ENCODE peak calls at places on chromosomes 6 and 20, in six cellular contexts. U is left ventricle myocardium inferior, P is right lobe of liver, A is transverse colon, K is hepatocyte, M is heart right ventricle. Y is an unnamed sample. For H3K27me3, the result is how much of the 10 kb centered on the place peaks cover.

GRCh38 chr20:53981752-53982437 is 88.5 kb downstream of the BCAS1 start:
- DNase-seq in U (no peak), P (no peak), A (no peak), K (no peak), M (no peak), Y (peak)

GRCh38 chr6:166489301-166490155 is 97.0 kb downstream of the RAMACL start:
- DNase-seq in U (peak), P (no peak), A (no peak), K (no peak), M (no peak), Y (no peak)

GRCh38 chr20:37839432-37839827 is 63.5 kb upstream of the VSTM2L start:
- DNase-seq in U (no peak), P (no peak), A (no peak), K (no peak), M (no peak), Y (no peak)

GRCh38 chr6:142947702-142948480 is 2.9 kb upstream of the HIVEP2 start:
- DNase-seq in U (no peak), P (no peak), A (no peak), K (no peak), M (no peak), Y (no peak)

GRCh38 chr6:22082278-22082677 is 214.6 kb downstream of the PRL start:
- DNase-seq in U (no peak), P (no peak), A (no peak), K (no peak), M (no peak), Y (no peak)

GRCh38 chr6:106754215-106754614 is 124.8 kb downstream of the QRSL1 start:
- DNase-seq in U (no peak), P (no peak), A (no peak), K (no peak), M (no peak), Y (no peak)

GRCh38 chr20:63509088-63509564 is 10.2 kb upstream of the EEF1A2 start:
- DNase-seq in U (no peak), P (peak), A (no peak), K (no peak), M (no peak), Y (no peak)

GRCh38 chr6:168130683-168131371 is 51.8 kb upstream of the FRMD1 start:
- DNase-seq in U (no peak), P (no peak), A (no peak), K (no peak), M (no peak), Y (no peak)

GRCh38 chr6:25601797-25602679 is 50.0 kb upstream of the SCGN start:
- DNase-seq in U (no peak), P (no peak), A (no peak), K (peak), M (no peak), Y (no peak)

GRCh38 chr6:42296614-42297013 is 79.0 kb upstream of the MRPS10 start:
- DNase-seq in U (no peak), P (no peak), A (no peak), K (no peak), M (no peak), Y (no peak)

GRCh38 chr20:23161244-23161875 is 75.2 kb upstream of the CD93 start:
- DNase-seq in U (no peak), P (peak), A (no peak), K (no peak), M (no peak), Y (peak)

GRCh38 chr6:42041131-42042055 is 8.9 kb upstream of the TAF8 start:
- DNase-seq in U (peak), P (no peak), A (no peak), K (no peak), M (peak), Y (no peak)

GRCh38 chr20:35942243-35942642 is 12.1 kb downstream of the SCAND1 start:
- DNase-seq in U (no peak), P (no peak), A (no peak), K (no peak), M (no peak), Y (no peak)

GRCh38 chr6:14681699-14682487 is 564.0 kb upstream of the JARID2 start:
- DNase-seq in U (no peak), P (no peak), A (no peak), K (no peak), M (no peak), Y (no peak)

GRCh38 chr6:29146154-29146553 is 24.6 kb upstream of the OR2J2 start:
- DNase-seq in U (no peak), P (no peak), A (no peak), K (no peak), M (no peak), Y (no peak)

GRCh38 chr6:43368517-43369160 is 808 bp downstream of the ZNF318 start:
- DNase-seq in U (peak), P (peak), A (peak), K (peak), M (peak), Y (peak)

GRCh38 chr6:50720623-50721022 is 7.3 kb downstream of the TFAP2D start:
- DNase-seq in U (no peak), P (no peak), A (no peak), K (peak), M (no peak), Y (no peak)

GRCh38 chr6:16056263-16056870 is 72.5 kb upstream of the MYLIP start:
- DNase-seq in U (no peak), P (no peak), A (no peak), K (no peak), M (no peak), Y (no peak)
- H3K4me3 ChIP-seq in U (no peak), P (no peak), A (no peak), K (no peak), M (no peak), Y (no peak)

GRCh38 chr6:146651482-146651863 is 52.7 kb downstream of the ADGB start:
- DNase-seq in U (no peak), P (no peak), A (no peak), K (no peak), M (no peak), Y (no peak)

DNA sequence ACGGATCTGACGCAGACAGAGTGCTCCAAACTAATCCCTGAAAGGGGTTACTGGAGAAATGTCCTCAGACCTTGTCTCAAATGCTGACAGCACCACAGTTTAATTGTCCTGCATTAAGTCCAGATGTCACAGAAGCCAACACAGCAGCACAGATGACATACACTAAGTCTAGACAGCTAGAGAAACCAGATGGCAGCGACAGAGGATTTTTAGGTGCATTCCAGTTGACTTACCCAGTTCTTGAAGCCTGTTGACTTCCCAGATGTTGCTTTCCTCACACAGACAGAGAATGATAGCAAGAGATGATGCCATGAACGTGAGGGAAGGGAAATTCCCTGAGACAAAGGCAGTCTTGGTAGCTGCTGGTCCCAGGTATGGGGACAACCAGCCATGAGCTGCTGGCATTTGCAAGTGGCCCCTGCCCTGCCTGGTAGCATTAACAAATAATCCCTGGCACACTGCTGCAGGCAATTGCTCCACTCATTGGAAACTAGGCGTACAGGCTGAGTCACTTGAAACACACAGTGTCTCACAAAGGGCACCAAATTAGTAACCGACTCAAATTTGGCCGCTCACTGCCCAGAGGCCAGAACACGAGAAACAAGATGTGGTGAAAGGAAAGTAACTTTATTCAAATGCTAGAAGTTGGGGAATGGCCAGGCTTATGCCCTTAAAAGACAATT is 52.2 kb downstream of the ADGB start:
- DNase-seq in U (no peak), P (no peak), A (no peak), K (no peak), M (no peak), Y (peak)
- TF ChIP-seq CTCF in U (no peak), P (no peak), A (no peak), K (no peak), M (no peak), Y (no peak)

DNA sequence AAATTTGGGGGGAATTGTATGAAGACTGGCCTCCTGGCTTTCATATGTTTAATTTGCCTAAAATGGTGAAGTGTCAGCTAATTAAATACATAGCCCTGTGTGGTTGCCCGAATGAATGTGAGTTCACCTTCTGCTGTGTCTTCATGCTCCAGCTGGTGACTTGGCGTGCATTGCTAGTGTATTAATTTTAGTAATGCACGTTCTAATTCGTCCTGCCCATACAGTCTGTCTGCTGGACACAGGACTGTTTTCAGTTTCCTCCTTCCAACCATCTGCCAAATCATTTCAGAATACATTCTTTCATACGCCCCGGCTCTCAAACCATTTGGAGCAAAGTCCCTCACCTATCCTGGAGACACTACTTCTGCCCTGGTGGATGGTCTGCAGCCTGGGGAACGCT is 60.3 kb downstream of the FNDC1 start:
- DNase-seq in U (no peak), P (no peak), A (no peak), K (no peak), M (no peak), Y (no peak)
- H3K27me3 ChIP-seq in U (half or more), P (under half), A (under half), K (half or more), M (under half), Y (under half)

GRCh38 chr20:21704408-21705385 is 767 bp upstream of the PAX1 start:
- DNase-seq in U (no peak), P (no peak), A (no peak), K (no peak), M (no peak), Y (no peak)

GRCh38 chr20:21705466-21706344 is at the start of gene PAX1:
- DNase-seq in U (no peak), P (no peak), A (no peak), K (peak), M (no peak), Y (no peak)

GRCh38 chr20:21702001-21702400 is 3.5 kb upstream of the PAX1 start:
- DNase-seq in U (no peak), P (no peak), A (no peak), K (no peak), M (no peak), Y (no peak)

GRCh38 chr20:21702553-21703467 is 2.7 kb upstream of the PAX1 start:
- DNase-seq in U (peak), P (peak), A (peak), K (peak), M (peak), Y (peak)

DNA sequence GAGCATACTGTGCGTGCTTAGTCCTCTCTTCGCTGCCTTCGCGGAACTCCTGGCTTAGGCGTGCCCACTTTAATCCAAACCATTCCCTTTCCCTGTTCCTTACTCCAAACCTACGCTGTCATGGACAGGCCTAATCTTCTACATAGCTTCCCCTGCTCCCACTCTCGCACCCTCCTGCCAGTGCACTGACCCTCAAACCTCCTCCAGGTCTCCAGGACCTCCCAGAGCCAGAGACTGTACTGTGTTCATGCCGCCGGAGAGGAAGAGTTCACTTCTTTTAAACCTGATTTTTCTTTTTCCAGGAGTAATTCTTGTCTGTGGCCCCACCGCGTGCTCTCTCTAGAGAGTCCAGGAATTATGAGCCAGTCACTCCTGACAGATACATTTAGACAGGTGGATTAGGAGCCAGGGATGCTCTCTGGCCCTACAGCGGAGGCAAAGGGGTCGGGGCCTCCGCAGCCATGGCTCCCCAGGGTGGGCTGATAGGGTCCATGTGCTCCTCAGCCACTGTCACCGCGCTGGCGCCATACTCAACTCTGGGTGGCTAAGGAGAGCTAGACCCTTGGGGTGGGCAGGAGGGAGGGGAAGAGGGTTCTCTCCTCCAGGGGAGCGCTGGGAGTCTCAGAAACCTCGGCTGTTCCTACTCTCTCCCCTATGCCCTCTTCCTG is 1.6 kb upstream of the PAX1 start:
- DNase-seq in U (no peak), P (no peak), A (no peak), K (no peak), M (no peak), Y (no peak)
- H3K4me3 ChIP-seq in U (no peak), P (no peak), A (no peak), K (no peak), M (no peak), Y (no peak)